ENCODE peak calls at places on chromosomes 2 and 18, in nine cellular contexts. E is ovary, O is heart left ventricle, J is A549, Q is HepG2, U is adrenal gland, K is transverse colon, Z is vagina, G is right lobe of liver. A is an unnamed sample.

GRCh38 chr2:73284296-73285161 is at the start of gene FBXO41:
- DNase-seq in E (no peak), O (no peak), J (peak; percentile 56), Q (peak; percentile 30), U (peak; percentile 49), K (peak; percentile 57), Z (no peak), G (no peak), A (no peak)

GRCh38 chr2:241636182-241636982 is 576 bp downstream of the THAP4 start:
- DNase-seq in E (peak; percentile 27), O (no peak), J (peak; percentile 18), Q (peak; percentile 49), U (peak; percentile 49), K (peak; percentile 55), Z (no peak), G (peak; percentile 76), A (peak; percentile 91)

GRCh38 chr2:70461414-70461813 is 92.2 kb downstream of the TGFA start:
- DNase-seq in E (no peak), O (no peak), J (no peak), Q (no peak), U (no peak), K (no peak), Z (no peak), G (no peak), A (no peak)

GRCh38 chr2:66443977-66444855 is 9.3 kb downstream of the MEIS1 start:
- DNase-seq in E (peak; percentile 48), O (no peak), J (no peak), Q (no peak), U (peak; percentile 50), K (no peak), Z (no peak), G (no peak), A (peak; percentile 75)

GRCh38 chr18:12342661-12343060 is 34.4 kb downstream of the AFG3L2 start:
- DNase-seq in E (no peak), O (no peak), J (no peak), Q (no peak), U (no peak), K (no peak), Z (no peak), G (no peak), A (no peak)

GRCh38 chr2:28691774-28692281 is 59.8 kb upstream of the PPP1CB start:
- DNase-seq in E (peak; percentile 32), O (peak; percentile 32), J (no peak), Q (peak; percentile 92), U (peak; percentile 44), K (peak; percentile 38), Z (no peak), G (no peak), A (no peak)

GRCh38 chr18:37207343-37207742 is 358.3 kb downstream of the CELF4 start:
- DNase-seq in E (no peak), O (no peak), J (no peak), Q (no peak), U (no peak), K (no peak), Z (no peak), G (no peak), A (no peak)

GRCh38 chr2:30503007-30503691 is 56.1 kb downstream of the LCLAT1 start:
- DNase-seq in E (no peak), O (no peak), J (no peak), Q (no peak), U (no peak), K (no peak), Z (no peak), G (no peak), A (no peak)

GRCh38 chr2:216606551-216607527 is 26.4 kb upstream of the IGFBP2 start:
- DNase-seq in E (no peak), O (no peak), J (no peak), Q (no peak), U (no peak), K (no peak), Z (no peak), G (no peak), A (peak; percentile 26)

GRCh38 chr2:61178603-61179545 is 16.9 kb downstream of the C2orf74 start:
- DNase-seq in E (no peak), O (no peak), J (no peak), Q (no peak), U (peak; percentile 27), K (no peak), Z (no peak), G (peak; percentile 54), A (peak; percentile 71)

GRCh38 chr2:226898925-226899324 is 63.1 kb downstream of the RHBDD1 start:
- DNase-seq in E (no peak), O (no peak), J (no peak), Q (no peak), U (no peak), K (no peak), Z (no peak), G (no peak), A (no peak)

GRCh38 chr2:132473174-132473883 is 56.7 kb downstream of the GPR39 start:
- DNase-seq in E (no peak), O (no peak), J (no peak), Q (no peak), U (no peak), K (no peak), Z (no peak), G (no peak), A (no peak)

GRCh38 chr2:12500899-12501298 is 215.8 kb upstream of the TRIB2 start:
- DNase-seq in E (no peak), O (no peak), J (no peak), Q (no peak), U (no peak), K (no peak), Z (no peak), G (no peak), A (no peak)

GRCh38 chr2:232477751-232478510 is 9.7 kb downstream of the ECEL1 start:
- DNase-seq in E (no peak), O (no peak), J (no peak), Q (no peak), U (no peak), K (no peak), Z (no peak), G (no peak), A (no peak)

GRCh38 chr2:67260348-67261277 is 136.5 kb upstream of the ETAA1 start:
- DNase-seq in E (peak; percentile 85), O (peak; percentile 76), J (peak; percentile 18), Q (no peak), U (peak; percentile 80), K (peak; percentile 56), Z (no peak), G (no peak), A (no peak)

DNA sequence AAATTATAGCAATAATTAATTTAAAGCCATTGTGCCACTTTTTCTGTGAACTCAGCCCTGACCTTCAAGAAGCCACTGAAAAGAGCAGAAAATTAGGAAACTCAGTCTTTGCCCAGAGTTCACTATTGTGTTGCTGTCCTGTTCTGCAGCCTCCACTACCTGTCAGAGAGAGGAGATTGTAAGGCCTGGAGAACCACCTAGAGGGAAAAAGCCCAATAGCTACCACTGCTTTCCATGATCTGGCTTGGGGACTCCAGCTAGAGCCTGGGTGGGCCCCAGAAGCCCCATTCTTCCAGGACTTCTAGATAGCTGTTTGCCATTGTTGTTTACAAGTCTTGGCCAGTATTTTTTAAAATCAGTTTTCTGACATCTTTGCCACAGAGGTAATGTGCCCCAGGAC is 176.1 kb upstream of the KLF7 start:
- DNase-seq in E (no peak), O (no peak), J (no peak), Q (no peak), U (no peak), K (no peak), Z (no peak), G (no peak), A (no peak)
- TF ChIP-seq CTCF in E (no peak), O (no peak), J (peak; percentile 12), Q (peak; percentile 31), U (no peak), K (no peak), Z (no peak), G (peak; percentile 10), A (no peak)

DNA sequence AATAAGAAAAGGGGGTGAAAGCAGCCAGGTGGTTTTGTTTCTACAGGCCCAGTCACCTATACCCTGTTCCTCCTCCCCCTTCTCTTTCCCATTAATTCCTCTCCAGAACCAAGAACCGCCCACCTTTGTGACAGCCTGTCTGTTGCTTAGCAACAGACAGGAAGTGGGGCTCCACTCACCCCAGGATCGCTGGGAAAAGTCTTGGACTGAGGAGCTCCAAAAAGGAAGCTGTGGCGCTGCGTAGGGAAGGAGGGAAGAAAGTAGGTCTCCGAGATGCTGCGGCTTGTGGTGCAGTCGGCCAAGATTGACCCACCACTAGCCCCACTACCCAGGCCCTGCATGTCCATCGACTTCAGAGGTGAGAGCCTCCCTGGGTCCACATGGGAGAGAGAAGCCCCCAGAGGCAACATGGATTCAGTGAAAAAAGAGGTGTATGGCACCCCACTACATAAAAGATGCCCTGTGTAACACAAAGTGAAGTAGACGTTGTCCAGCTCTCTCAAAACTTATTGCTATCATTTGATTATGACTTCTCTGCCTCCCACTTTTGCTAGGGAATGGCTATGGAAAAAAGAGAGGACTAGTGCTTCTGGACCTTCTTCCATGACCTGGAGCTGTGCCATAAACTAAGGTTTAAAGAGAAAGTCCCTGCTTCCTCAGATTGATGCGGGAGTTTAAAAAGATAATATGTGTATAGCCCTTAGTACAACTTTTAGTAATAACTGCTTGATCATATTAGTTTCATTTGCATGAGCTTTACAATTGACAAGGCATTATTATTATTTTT is at the start of gene FER1L5:
- DNase-seq in E (peak; percentile 52), O (peak; percentile 39), J (no peak), Q (no peak), U (no peak), K (no peak), Z (no peak), G (no peak), A (no peak)
- TF ChIP-seq POLR2A in E (no peak), O (no peak), J (no peak), Q (no peak), U (no peak), K (no peak), Z (no peak), G (no peak), A (no peak)

GRCh38 chr18:44899832-44900231 is 219.1 kb downstream of the SETBP1 start:
- DNase-seq in E (no peak), O (no peak), J (no peak), Q (no peak), U (no peak), K (no peak), Z (no peak), G (no peak), A (no peak)
- TF ChIP-seq CTCF in E (no peak), O (no peak), J (no peak), Q (no peak), U (no peak), K (no peak), Z (no peak), G (no peak), A (no peak)

DNA sequence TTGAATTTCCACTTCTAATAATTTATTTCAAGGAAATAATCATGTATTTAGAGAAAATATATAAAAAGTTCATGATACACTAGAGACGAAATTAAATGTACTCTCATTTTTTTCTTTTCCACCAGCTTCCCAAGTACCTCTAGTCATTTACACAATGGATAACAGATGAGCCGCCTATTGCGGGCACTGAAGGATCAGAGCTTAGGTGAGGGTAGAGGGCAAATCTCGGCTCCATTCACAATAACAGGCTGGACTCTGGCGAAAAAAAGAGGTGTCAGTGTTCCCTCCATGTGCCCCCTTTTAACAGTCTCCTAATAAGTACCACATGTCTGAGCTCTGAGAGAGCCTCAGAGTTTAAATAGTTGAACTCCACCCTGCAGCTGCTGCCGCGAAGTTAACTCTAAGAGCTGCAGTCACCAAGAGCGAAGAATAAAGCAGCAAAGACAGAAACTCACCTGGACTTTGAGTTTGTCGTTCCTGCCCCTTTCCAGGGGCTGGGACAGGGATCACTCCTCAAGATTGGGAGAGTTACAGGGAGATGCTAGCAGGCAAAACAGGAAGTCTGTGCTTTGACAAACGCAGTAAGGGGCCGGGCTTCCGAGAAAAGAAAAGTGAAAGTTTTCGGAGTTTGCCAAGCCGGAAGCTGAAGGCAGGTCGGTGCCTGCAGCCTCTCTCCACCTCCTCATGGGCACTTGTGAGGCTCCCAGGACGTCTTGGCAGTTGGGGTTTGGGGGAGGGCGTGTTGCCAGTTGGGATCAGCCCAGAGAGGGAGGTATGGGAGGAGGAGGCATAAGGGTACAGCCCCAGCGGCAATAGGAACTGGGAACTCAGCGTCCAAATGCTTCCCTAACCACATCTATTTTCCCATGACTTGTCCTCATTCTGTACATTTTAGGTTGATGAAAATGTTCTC is at the start of gene SP110:
- DNase-seq in E (peak; percentile 72), O (peak; percentile 82), J (peak; percentile 47), Q (peak; percentile 65), U (peak; percentile 82), K (peak; percentile 86), Z (no peak), G (peak; percentile 86), A (peak; percentile 93)
- TF ChIP-seq POLR2A in E (no peak), O (no peak), J (peak; percentile 13), Q (peak; percentile 78), U (no peak), K (peak; percentile 63), Z (no peak), G (no peak), A (no peak)